ENCODE peak calls at places on chromosomes 5 and 9, in four cellular contexts. T, U, S and P are unnamed samples.

GRCh38 chr9:75083188-75083976 is 4.6 kb downstream of the NMRK1 start:
- DNase-seq in U (no peak), S (peak; percentile 26), T (peak; percentile 23), P (no peak)

GRCh38 chr5:173884402-173885053 is 3.6 kb upstream of the CPEB4 start:
- DNase-seq in S (no peak), U (no peak), T (peak; percentile 39), P (no peak)

GRCh38 chr5:110054240-110054639 is 364.5 kb downstream of the MAN2A1 start:
- DNase-seq in T (peak; percentile 84), U (peak; percentile 84), S (peak; percentile 82), P (peak; percentile 59)

GRCh38 chr5:59275537-59276276 is 617.8 kb downstream of the PDE4D start:
- DNase-seq in S (no peak), U (peak; percentile 68), T (peak; percentile 85), P (no peak)

GRCh38 chr9:22452415-22453010 is 5.9 kb downstream of the DMRTA1 start:
- DNase-seq in T (no peak), U (peak; percentile 44), S (peak; percentile 67), P (peak; percentile 18)

GRCh38 chr5:82222597-82223574 is 55.3 kb downstream of the RPS23 start:
- DNase-seq in S (no peak), T (peak; percentile 71), U (no peak), P (peak; percentile 39)

GRCh38 chr5:132262882-132263547 is 5.5 kb downstream of the PDLIM4 start:
- DNase-seq in U (no peak), T (no peak), S (no peak), P (no peak)

GRCh38 chr5:136080483-136081180 is 51.8 kb downstream of the TGFBI start:
- DNase-seq in S (no peak), T (peak; percentile 95), U (peak; percentile 93), P (no peak)

GRCh38 chr5:111945535-111945934 is 188.5 kb upstream of the NREP start:
- DNase-seq in U (peak; percentile 42), S (no peak), T (no peak), P (no peak)

GRCh38 chr5:166285385-166285784 is 2006.1 kb upstream of the WWC1 start:
- DNase-seq in U (no peak), S (no peak), T (no peak), P (no peak)

GRCh38 chr9:70257991-70258691 is 637 bp upstream of the SMC5 start:
- DNase-seq in U (peak; percentile 52), T (peak; percentile 83), S (no peak), P (no peak)

GRCh38 chr5:132466453-132467291 is 23.9 kb downstream of the IRF1 start:
- DNase-seq in T (peak; percentile 78), S (no peak), U (peak; percentile 66), P (no peak)

GRCh38 chr5:78753093-78753531 is 104.5 kb upstream of the LHFPL2 start:
- DNase-seq in T (no peak), S (no peak), U (peak; percentile 14), P (no peak)

GRCh38 chr5:146877783-146878470 is 630 bp downstream of the PPP2R2B start:
- DNase-seq in U (no peak), T (no peak), S (no peak), P (no peak)

GRCh38 chr9:134233022-134233421 is 68.7 kb upstream of the RNU6ATAC start:
- DNase-seq in T (no peak), U (no peak), S (no peak), P (no peak)

GRCh38 chr9:134234001-134234660 is 69.8 kb upstream of the RNU6ATAC start:
- DNase-seq in S (no peak), U (no peak), T (peak; percentile 60), P (no peak)

GRCh38 chr9:134236001-134236421 is 71.6 kb upstream of the RNU6ATAC start:
- DNase-seq in T (no peak), U (peak; percentile 24), S (no peak), P (no peak)

GRCh38 chr9:134235366-134235765 is 71.0 kb upstream of the RNU6ATAC start:
- DNase-seq in S (no peak), U (no peak), T (no peak), P (no peak)

DNA sequence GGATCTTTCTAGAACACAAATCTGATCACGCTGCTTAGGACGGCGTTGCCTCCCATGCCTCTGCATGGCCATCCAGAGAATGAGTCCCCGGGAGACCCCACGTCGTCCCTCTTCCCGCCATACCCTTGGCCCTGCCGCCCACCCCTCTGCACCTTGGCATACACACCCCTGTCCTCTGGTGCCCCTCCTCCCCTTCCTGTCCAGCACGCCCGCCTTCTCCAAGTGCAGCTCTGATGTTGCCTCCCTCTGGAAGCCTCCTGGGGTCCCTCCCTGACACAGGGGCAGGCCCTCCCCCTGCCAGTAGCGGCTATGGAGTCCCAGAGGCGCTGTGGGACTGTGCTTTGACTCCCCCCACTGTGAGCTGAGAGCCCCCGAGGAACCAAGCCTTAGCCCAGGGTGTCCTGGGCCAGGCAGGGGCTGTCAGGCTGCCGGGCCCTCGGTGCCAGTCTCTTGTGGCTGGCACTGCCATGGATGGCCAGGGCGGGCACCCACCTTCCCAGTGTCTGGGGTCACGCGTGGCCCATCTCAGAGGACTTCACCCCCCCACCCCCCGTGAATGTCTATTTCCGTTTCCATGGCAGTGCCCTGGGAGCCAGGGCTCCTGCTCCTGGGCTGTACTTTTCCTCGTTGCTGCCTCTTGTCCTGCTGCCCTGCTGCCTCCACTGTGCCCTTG is 70.5 kb upstream of the RNU6ATAC start:
- DNase-seq in U (no peak), S (no peak), T (no peak), P (no peak)
- TF ChIP-seq EZH2 in U (no peak), S (no peak), T (no peak), P (no peak)

DNA sequence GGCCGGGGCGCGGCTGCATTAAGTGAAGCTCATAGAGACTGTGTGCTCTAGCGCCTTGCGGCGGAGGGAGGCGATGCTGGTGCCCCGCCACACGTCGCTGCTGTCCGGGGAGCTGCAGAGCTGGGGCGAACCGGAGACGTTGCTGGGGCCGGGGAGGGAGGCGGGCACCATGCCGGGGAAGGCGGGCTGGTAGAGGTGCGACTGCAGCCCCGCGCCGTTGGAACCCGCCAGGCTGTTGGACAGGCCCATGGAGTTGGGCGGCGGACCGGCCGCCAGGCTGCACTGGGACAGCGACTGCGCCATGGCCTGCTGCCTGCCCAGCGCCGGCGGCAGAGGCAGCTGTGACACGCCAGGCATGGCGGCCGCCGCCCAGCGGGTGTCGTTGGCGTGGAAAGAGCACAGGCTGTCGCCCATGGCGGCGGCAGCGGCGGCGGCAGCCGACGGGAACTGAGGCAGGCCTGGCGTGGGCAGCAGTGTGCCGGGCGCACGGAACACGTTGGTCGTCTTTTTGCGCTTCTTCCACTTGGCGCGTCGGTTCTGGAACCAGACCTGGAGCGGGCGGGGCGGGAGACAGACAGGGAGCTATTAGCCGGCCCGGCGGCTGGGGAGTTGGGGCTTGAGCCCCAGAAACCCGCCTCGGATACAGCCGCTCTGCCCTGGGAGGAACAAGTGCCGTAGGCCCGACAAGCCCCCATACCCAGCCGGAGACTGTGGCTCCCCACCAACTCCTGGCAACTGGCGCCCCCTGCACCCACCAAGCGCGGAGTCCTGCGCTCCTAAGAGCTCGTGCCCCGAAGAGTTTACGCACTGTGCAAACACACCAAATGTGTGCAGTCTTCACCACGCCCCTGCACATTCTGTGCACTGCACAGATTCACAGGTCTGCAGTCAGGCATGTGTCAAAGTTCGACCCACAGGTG is 8.0 kb downstream of the OTP start:
- DNase-seq in S (peak; percentile 41), U (no peak), T (peak; percentile 27), P (no peak)
- TF ChIP-seq EZH2 in S (no peak), U (peak; percentile 81), T (peak; percentile 94), P (no peak)

GRCh38 chr5:150556859-150557506 is 49.1 kb downstream of the NDST1 start:
- DNase-seq in S (no peak), T (no peak), U (no peak), P (no peak)
- TF ChIP-seq EZH2 in S (no peak), T (no peak), U (no peak), P (no peak)

GRCh38 chr9:132411091-132411508 is 1.1 kb downstream of the CFAP77 start:
- DNase-seq in S (peak; percentile 73), T (peak; percentile 52), U (peak; percentile 17), P (no peak)
- TF ChIP-seq EZH2 in S (no peak), T (no peak), U (peak; percentile 70), P (no peak)

GRCh38 chr5:1174122-1174936 is 27.1 kb upstream of the SLC6A19 start:
- DNase-seq in T (peak; percentile 57), U (peak; percentile 75), S (peak; percentile 95), P (peak; percentile 20)

GRCh38 chr5:1172670-1173404 is 28.6 kb upstream of the SLC6A19 start:
- DNase-seq in S (no peak), T (no peak), U (no peak), P (no peak)

GRCh38 chr5:1175015-1175414 is 26.4 kb upstream of the SLC6A19 start:
- DNase-seq in T (no peak), U (no peak), S (no peak), P (no peak)

GRCh38 chr5:1172007-1172581 is 29.3 kb upstream of the SLC6A19 start:
- DNase-seq in T (no peak), U (no peak), S (no peak), P (no peak)

GRCh38 chr5:1173485-1174070 is 27.8 kb upstream of the SLC6A19 start:
- DNase-seq in S (no peak), T (no peak), U (no peak), P (no peak)
- TF ChIP-seq EZH2 in S (no peak), T (no peak), U (no peak), P (no peak)

DNA sequence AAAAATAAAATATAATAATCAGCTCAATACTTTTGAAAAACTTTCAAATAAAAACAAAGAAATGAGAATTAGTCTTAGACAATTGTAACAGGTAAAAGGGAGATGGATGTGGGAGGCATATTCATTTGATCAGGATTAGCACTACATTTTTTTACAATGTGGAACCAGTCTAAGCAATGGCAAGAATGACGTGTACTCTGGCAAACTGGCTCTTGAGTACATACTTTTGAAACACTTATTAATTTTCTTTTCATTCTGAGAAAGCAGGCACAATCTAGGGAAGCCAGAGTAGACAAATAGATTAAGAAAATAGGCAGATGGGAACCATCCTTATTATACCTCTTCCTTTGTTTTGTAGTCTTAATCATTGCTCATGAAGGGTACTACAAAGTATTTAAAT is 79.7 kb downstream of the MEF2C start:
- DNase-seq in T (no peak), S (no peak), U (no peak), P (no peak)
- TF ChIP-seq EZH2 in T (no peak), S (no peak), U (no peak), P (no peak)

DNA sequence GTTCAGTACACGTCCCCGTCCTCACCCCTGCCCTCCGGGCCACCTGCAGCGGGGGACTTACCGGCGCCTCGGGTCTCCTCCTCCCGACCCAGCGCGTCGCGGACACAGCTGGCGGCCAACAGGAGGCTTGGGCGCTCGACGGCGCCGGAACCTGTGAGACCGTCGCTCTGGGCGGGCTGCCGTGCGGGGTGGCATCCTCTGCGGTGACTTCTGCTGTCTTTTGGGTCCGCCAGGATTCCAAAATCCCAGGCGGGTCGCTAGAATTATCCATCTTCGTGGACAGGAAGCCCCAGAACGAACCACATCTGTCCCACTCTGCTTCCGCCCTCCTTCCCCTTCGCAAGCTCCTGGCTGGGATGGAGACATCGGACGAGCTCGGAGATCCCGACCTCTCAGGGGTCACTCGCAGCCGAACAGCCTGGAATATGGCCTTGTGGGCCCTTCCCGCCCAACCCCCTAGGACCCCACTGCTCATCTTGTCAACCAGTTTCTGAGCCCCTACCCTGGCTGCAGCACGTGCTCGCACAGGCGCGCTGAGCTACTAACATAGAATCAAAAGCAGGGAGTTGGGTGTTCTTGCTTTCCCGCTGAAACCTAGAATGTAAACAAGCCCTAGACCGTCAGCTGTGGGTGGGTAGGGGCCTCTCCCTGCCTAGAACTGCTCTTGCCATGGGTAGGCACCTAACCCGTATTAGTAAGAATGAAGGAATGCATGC is 947 bp upstream of the MARCHF3 start:
- DNase-seq in T (no peak), S (no peak), U (no peak), P (no peak)
- TF ChIP-seq EZH2 in T (no peak), S (no peak), U (no peak), P (no peak)